ENCODE peak calls at places on chromosomes 11 and 22, in eight cellular contexts. X is fibroblast of lung, P is neuronal stem cell, M is IMR-90, N is mammary epithelial cell, C is neural progenitor cell, W is Karpas-422, R is PC-9. H is an unnamed sample.

GRCh38 chr22:19111140-19111539 is 11.1 kb downstream of the DGCR2 start:
- DNase-seq in X (no peak), P (no peak), M (no peak), N (no peak), C (peak; percentile 25), W (no peak), R (no peak), H (no peak)

GRCh38 chr22:23591203-23591791 is 11.2 kb upstream of the IGLL1 start:
- DNase-seq in X (peak; percentile 56), P (peak; percentile 60), M (peak; percentile 54), N (peak; percentile 11), C (peak; percentile 82), W (peak; percentile 93), R (peak; percentile 24), H (peak; percentile 58)

GRCh38 chr11:36345535-36346141 is 49.5 kb downstream of the PRR5L start:
- DNase-seq in X (no peak), P (no peak), M (no peak), N (no peak), C (no peak), W (no peak), R (no peak), H (no peak)

GRCh38 chr22:24386814-24387550 is 40.4 kb upstream of the ADORA2A start:
- DNase-seq in X (no peak), P (no peak), M (no peak), N (no peak), C (no peak), W (no peak), R (no peak), H (no peak)

GRCh38 chr22:32335471-32335870 is 22.2 kb upstream of the RFPL3 start:
- DNase-seq in X (no peak), P (no peak), M (no peak), N (no peak), C (peak; percentile 45), W (no peak), R (no peak), H (no peak)

GRCh38 chr22:46094676-46095075 is 55.6 kb upstream of the PPARA start:
- DNase-seq in X (no peak), P (no peak), M (no peak), N (no peak), C (no peak), W (no peak), R (no peak), H (no peak)

GRCh38 chr11:88480217-88480616 is 142.7 kb upstream of the CTSC start:
- DNase-seq in X (peak; percentile 75), P (no peak), M (peak; percentile 86), N (peak; percentile 58), C (no peak), W (no peak), R (peak; percentile 17), H (peak; percentile 88)

GRCh38 chr11:111860257-111860656 is 11.1 kb downstream of the ALG9 start:
- DNase-seq in X (no peak), P (no peak), M (no peak), N (no peak), C (no peak), W (no peak), R (no peak), H (no peak)

GRCh38 chr11:69088676-69089146 is 40.0 kb downstream of the TPCN2 start:
- DNase-seq in X (peak; percentile 82), P (peak; percentile 65), M (peak; percentile 76), N (peak; percentile 70), C (peak; percentile 86), W (peak; percentile 92), R (peak; percentile 86), H (peak; percentile 80)

GRCh38 chr11:92804388-92804787 is 165.1 kb upstream of the MTNR1B start:
- DNase-seq in X (no peak), P (peak; percentile 8), M (no peak), N (no peak), C (peak; percentile 29), W (no peak), R (no peak), H (no peak)

GRCh38 chr11:65554057-65554818 is 3.9 kb downstream of the LTBP3 start:
- DNase-seq in X (no peak), P (no peak), M (no peak), N (no peak), C (no peak), W (no peak), R (no peak), H (no peak)

GRCh38 chr22:46421272-46421671 is 85.8 kb downstream of the TRMU start:
- DNase-seq in X (no peak), P (no peak), M (no peak), N (no peak), C (no peak), W (no peak), R (no peak), H (no peak)

GRCh38 chr11:12157241-12157661 is 46.9 kb downstream of the MICAL2 start:
- DNase-seq in X (peak; percentile 94), P (no peak), M (peak; percentile 84), N (no peak), C (no peak), W (no peak), R (no peak), H (peak; percentile 83)

GRCh38 chr11:2768471-2769408 is 68.9 kb upstream of the KCNQ1OT1 start:
- DNase-seq in X (peak; percentile 76), P (no peak), M (peak; percentile 93), N (peak; percentile 47), C (no peak), W (no peak), R (peak; percentile 35), H (peak; percentile 89)

GRCh38 chr11:118912742-118913410 is 12.8 kb downstream of the BCL9L start:
- DNase-seq in X (no peak), P (no peak), M (peak; percentile 24), N (peak; percentile 74), C (no peak), W (no peak), R (no peak), H (peak; percentile 64)

GRCh38 chr11:117875397-117876048 is 935 bp downstream of the FXYD6 start:
- DNase-seq in X (no peak), P (no peak), M (no peak), N (no peak), C (peak; percentile 64), W (no peak), R (no peak), H (no peak)

GRCh38 chr22:28514314-28514713 is 165.3 kb downstream of the TTC28 start:
- DNase-seq in X (peak; percentile 13), P (no peak), M (no peak), N (no peak), C (no peak), W (no peak), R (no peak), H (peak; percentile 9)
- H2AFZ ChIP-seq in X (no peak overlapping the region), P (no peak overlapping the region), M (no peak overlapping the region), N (no peak overlapping the region), C (no peak overlapping the region), W (no peak overlapping the region), R (no peak overlapping the region), H (no peak overlapping the region)

DNA sequence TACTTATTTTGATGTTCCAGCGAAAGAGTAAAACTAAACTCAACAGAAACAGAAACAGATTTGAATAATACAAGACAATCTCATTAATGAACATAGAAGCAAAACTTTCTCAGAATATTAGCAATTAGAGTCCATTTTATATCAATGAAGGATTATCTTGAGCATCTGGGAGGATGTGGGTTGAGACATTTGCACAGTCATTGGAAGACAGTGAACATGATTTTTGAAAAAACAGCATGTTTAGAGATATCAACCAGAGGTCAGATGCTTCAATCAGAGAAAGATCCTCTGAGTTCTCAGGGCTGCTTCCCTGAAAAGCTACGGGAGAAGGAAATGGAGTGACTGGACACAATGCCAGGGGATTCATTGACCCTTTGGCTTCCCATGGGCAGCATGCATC is 35.9 kb upstream of the VPREB1 start:
- DNase-seq in X (no peak), P (no peak), M (no peak), N (no peak), C (no peak), W (no peak), R (no peak), H (no peak)
- H2AFZ ChIP-seq in X (no peak overlapping the region), P (no peak overlapping the region), M (no peak overlapping the region), N (peak overlapping the region; percentile 12), C (no peak overlapping the region), W (peak overlapping the region; percentile 44), R (no peak overlapping the region), H (no peak overlapping the region)

GRCh38 chr11:67463186-67463585 is 5.9 kb downstream of the TMEM134 start:
- DNase-seq in X (no peak), P (no peak), M (no peak), N (no peak), C (no peak), W (no peak), R (no peak), H (no peak)
- H2AFZ ChIP-seq in X (no peak overlapping the region), P (no peak overlapping the region), M (no peak overlapping the region), N (no peak overlapping the region), C (no peak overlapping the region), W (no peak overlapping the region), R (no peak overlapping the region), H (no peak overlapping the region)

DNA sequence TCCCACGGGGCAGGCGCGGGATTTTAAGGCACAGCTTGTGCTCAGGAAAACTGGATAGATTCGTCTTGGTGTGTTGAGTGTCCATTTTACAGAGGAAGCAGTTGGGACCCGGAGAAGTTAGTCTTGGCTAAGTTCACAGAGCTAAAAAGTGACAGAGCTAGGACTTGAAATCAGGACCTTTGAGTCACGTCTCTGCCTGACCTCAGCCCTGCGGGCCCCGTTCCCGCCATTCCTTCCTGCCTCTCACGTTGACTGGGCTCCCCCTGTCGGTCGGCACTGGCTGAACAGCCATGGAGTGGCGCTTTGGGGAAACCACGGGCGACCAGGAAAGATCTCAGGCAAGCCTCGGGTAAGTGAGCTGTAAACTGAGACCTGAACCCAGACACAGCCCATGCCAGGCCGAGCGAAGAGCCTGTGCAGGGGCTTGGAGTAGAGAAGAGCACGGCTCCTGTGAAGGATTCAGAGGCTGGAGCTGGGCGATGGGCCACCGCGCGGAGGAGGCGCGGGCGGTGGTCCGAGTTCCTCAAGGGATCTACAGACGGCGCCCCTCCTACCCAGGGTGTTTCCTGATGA is 54.1 kb downstream of the WNT11 start:
- DNase-seq in X (peak; percentile 76), P (peak; percentile 69), M (peak; percentile 65), N (peak; percentile 66), C (peak; percentile 90), W (peak; percentile 95), R (peak; percentile 76), H (peak; percentile 50)
- H2AFZ ChIP-seq in X (peak overlapping the region; percentile 72), P (peak overlapping the region; percentile 90), M (peak overlapping the region; percentile 93), N (peak overlapping the region; percentile 91), C (peak overlapping the region; percentile 97), W (peak overlapping the region; percentile 94), R (peak overlapping the region; percentile 63), H (no peak overlapping the region)